ENCODE peak calls at places on chromosomes 7 and 10, in seven cellular contexts. One of them, this sample, is unnamed.

GRCh38 chr10:101867931-101868330 is 24.3 kb upstream of the KCNIP2 start:
- DNase-seq in breast epithelium: no peak
- DNase-seq in glutamatergic neuron: no peak
- DNase-seq in psoas muscle: no peak
- DNase-seq in epithelial cell of esophagus: no peak
- DNase-seq in lung: no peak
- DNase-seq in heart right ventricle: no peak
- DNase-seq in this sample: no peak

GRCh38 chr10:59012839-59013238 is 163.6 kb upstream of the PHYHIPL start:
- DNase-seq in breast epithelium: no peak
- DNase-seq in glutamatergic neuron: no peak
- DNase-seq in psoas muscle: no peak
- DNase-seq in epithelial cell of esophagus: no peak
- DNase-seq in lung: no peak
- DNase-seq in heart right ventricle: no peak
- DNase-seq in this sample: no peak

GRCh38 chr10:28036587-28036986 is 37.7 kb upstream of the ODAD2 start:
- DNase-seq in breast epithelium: no peak
- DNase-seq in glutamatergic neuron: no peak
- DNase-seq in psoas muscle: no peak
- DNase-seq in epithelial cell of esophagus: no peak
- DNase-seq in lung: no peak
- DNase-seq in heart right ventricle: no peak
- DNase-seq in this sample: no peak

GRCh38 chr10:102435098-102435497 is 2.7 kb upstream of the CUEDC2 start:
- DNase-seq in breast epithelium: no peak
- DNase-seq in glutamatergic neuron: no peak
- DNase-seq in psoas muscle: no peak
- DNase-seq in epithelial cell of esophagus: no peak
- DNase-seq in lung: no peak
- DNase-seq in heart right ventricle: no peak
- DNase-seq in this sample: no peak

GRCh38 chr10:69312537-69312936 is 34.2 kb downstream of the HK1 start:
- DNase-seq in breast epithelium: no peak
- DNase-seq in glutamatergic neuron: no peak
- DNase-seq in psoas muscle: no peak
- DNase-seq in epithelial cell of esophagus: no peak
- DNase-seq in lung: no peak
- DNase-seq in heart right ventricle: no peak
- DNase-seq in this sample: no peak

GRCh38 chr10:44809652-44810051 is 101.5 kb upstream of the TMEM72 start:
- DNase-seq in breast epithelium: no peak
- DNase-seq in glutamatergic neuron: no peak
- DNase-seq in psoas muscle: no peak
- DNase-seq in epithelial cell of esophagus: peak; percentile 45
- DNase-seq in lung: no peak
- DNase-seq in heart right ventricle: no peak
- DNase-seq in this sample: no peak

GRCh38 chr10:65010845-65011244 is 1489.6 kb downstream of the REEP3 start:
- DNase-seq in breast epithelium: no peak
- DNase-seq in glutamatergic neuron: no peak
- DNase-seq in psoas muscle: no peak
- DNase-seq in epithelial cell of esophagus: no peak
- DNase-seq in lung: no peak
- DNase-seq in heart right ventricle: no peak
- DNase-seq in this sample: no peak

GRCh38 chr7:14761506-14762296 is 140.8 kb downstream of the DGKB start:
- DNase-seq in breast epithelium: no peak
- DNase-seq in glutamatergic neuron: no peak
- DNase-seq in psoas muscle: peak; percentile 89
- DNase-seq in epithelial cell of esophagus: peak; percentile 76
- DNase-seq in lung: no peak
- DNase-seq in heart right ventricle: peak; percentile 83
- DNase-seq in this sample: no peak

GRCh38 chr7:139648941-139649425 is 125.5 kb downstream of the CLEC2L start:
- DNase-seq in breast epithelium: no peak
- DNase-seq in glutamatergic neuron: no peak
- DNase-seq in psoas muscle: no peak
- DNase-seq in epithelial cell of esophagus: no peak
- DNase-seq in lung: peak; percentile 42
- DNase-seq in heart right ventricle: peak; percentile 40
- DNase-seq in this sample: peak; percentile 84

GRCh38 chr10:126459032-126459831 is 71.0 kb upstream of the ADAM12 start:
- DNase-seq in breast epithelium: no peak
- DNase-seq in glutamatergic neuron: no peak
- DNase-seq in psoas muscle: no peak
- DNase-seq in epithelial cell of esophagus: peak; percentile 68
- DNase-seq in lung: no peak
- DNase-seq in heart right ventricle: no peak
- DNase-seq in this sample: no peak

GRCh38 chr7:76343294-76343930 is 15.4 kb downstream of the YWHAG start:
- DNase-seq in breast epithelium: no peak
- DNase-seq in glutamatergic neuron: no peak
- DNase-seq in psoas muscle: no peak
- DNase-seq in epithelial cell of esophagus: peak; percentile 74
- DNase-seq in lung: no peak
- DNase-seq in heart right ventricle: no peak
- DNase-seq in this sample: no peak

GRCh38 chr7:157412021-157412443 is 75.2 kb downstream of the DNAJB6 start:
- DNase-seq in breast epithelium: no peak
- DNase-seq in glutamatergic neuron: no peak
- DNase-seq in psoas muscle: peak; percentile 23
- DNase-seq in epithelial cell of esophagus: peak; percentile 86
- DNase-seq in lung: no peak
- DNase-seq in heart right ventricle: no peak
- DNase-seq in this sample: no peak

GRCh38 chr7:134630890-134631289 is 15.8 kb upstream of the BPGM start:
- DNase-seq in breast epithelium: no peak
- DNase-seq in glutamatergic neuron: no peak
- DNase-seq in psoas muscle: no peak
- DNase-seq in epithelial cell of esophagus: peak; percentile 92
- DNase-seq in lung: no peak
- DNase-seq in heart right ventricle: no peak
- DNase-seq in this sample: no peak

GRCh38 chr10:43982250-43982649 is 333.6 kb upstream of the ZNF32 start:
- DNase-seq in breast epithelium: no peak
- DNase-seq in glutamatergic neuron: no peak
- DNase-seq in psoas muscle: no peak
- DNase-seq in epithelial cell of esophagus: no peak
- DNase-seq in lung: no peak
- DNase-seq in heart right ventricle: no peak
- DNase-seq in this sample: no peak

GRCh38 chr7:155947051-155947450 is 134.8 kb upstream of the SHH start:
- DNase-seq in breast epithelium: no peak
- DNase-seq in glutamatergic neuron: no peak
- DNase-seq in psoas muscle: no peak
- DNase-seq in epithelial cell of esophagus: peak; percentile 22
- DNase-seq in lung: no peak
- DNase-seq in heart right ventricle: no peak
- DNase-seq in this sample: no peak

GRCh38 chr10:11793762-11794479 is 29.2 kb upstream of the PROSER2 start:
- DNase-seq in breast epithelium: no peak
- DNase-seq in glutamatergic neuron: no peak
- DNase-seq in psoas muscle: no peak
- DNase-seq in epithelial cell of esophagus: peak; percentile 92
- DNase-seq in lung: no peak
- DNase-seq in heart right ventricle: no peak
- DNase-seq in this sample: no peak

DNA sequence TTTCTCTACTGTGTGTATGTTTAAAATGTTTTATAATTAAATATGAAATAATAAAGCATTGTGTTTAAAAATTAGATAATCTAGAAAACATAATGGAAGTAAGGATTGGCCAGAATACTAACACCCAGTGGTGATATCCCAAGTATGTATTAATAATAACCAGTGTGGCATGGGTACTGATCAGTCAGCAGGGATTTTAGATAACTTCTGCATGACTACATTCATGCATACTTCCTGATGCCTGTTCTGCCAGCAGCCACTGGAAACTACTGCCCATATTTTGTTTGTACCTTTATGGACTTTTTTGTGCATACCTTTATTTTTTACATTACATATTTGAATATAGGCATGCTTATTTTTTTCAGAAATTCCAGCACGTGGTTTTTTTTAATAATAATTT is 156.6 kb upstream of the TMEM196 start:
- DNase-seq in breast epithelium: no peak
- DNase-seq in glutamatergic neuron: no peak
- DNase-seq in psoas muscle: no peak
- DNase-seq in epithelial cell of esophagus: peak; percentile 13
- DNase-seq in lung: no peak
- DNase-seq in heart right ventricle: no peak
- DNase-seq in this sample: no peak
- TF ChIP-seq CTCF in breast epithelium: no peak
- TF ChIP-seq CTCF in glutamatergic neuron: no peak
- TF ChIP-seq CTCF in psoas muscle: no peak
- TF ChIP-seq CTCF in epithelial cell of esophagus: no peak
- TF ChIP-seq CTCF in lung: no peak
- TF ChIP-seq CTCF in heart right ventricle: no peak
- TF ChIP-seq CTCF in this sample: no peak

DNA sequence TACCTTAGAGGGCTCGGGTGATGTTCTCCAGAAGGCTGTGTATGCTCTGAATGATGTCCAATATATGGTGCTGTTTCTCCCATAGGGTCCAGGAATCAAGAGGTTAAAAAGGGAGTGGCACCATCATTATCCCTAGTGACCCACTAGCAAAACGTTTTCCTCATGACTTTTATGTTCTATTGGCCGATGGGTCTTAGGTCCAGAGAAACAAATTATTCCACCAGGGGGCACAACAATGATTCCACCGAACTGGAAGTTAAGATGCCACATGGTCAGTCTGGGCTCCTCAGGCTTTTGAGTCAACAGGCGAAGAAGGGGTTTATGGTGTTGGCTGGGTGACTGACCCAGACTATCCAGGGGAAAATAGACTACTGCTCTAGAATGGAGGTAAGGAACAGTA is 256.1 kb downstream of the COBL start:
- DNase-seq in breast epithelium: no peak
- DNase-seq in glutamatergic neuron: no peak
- DNase-seq in psoas muscle: no peak
- DNase-seq in epithelial cell of esophagus: no peak
- DNase-seq in lung: no peak
- DNase-seq in heart right ventricle: no peak
- DNase-seq in this sample: no peak
- TF ChIP-seq CTCF in breast epithelium: no peak
- TF ChIP-seq CTCF in glutamatergic neuron: no peak
- TF ChIP-seq CTCF in psoas muscle: no peak
- TF ChIP-seq CTCF in epithelial cell of esophagus: no peak
- TF ChIP-seq CTCF in lung: no peak
- TF ChIP-seq CTCF in heart right ventricle: peak; percentile 27
- TF ChIP-seq CTCF in this sample: no peak

GRCh38 chr10:106555599-106555998 is 608.9 kb downstream of the SORCS1 start:
- DNase-seq in breast epithelium: no peak
- DNase-seq in glutamatergic neuron: no peak
- DNase-seq in psoas muscle: no peak
- DNase-seq in epithelial cell of esophagus: no peak
- DNase-seq in lung: no peak
- DNase-seq in heart right ventricle: no peak
- DNase-seq in this sample: no peak

GRCh38 chr10:106560925-106561640 is 603.4 kb downstream of the SORCS1 start:
- DNase-seq in breast epithelium: no peak
- DNase-seq in glutamatergic neuron: no peak
- DNase-seq in psoas muscle: no peak
- DNase-seq in epithelial cell of esophagus: peak; percentile 79
- DNase-seq in lung: no peak
- DNase-seq in heart right ventricle: no peak
- DNase-seq in this sample: no peak

GRCh38 chr10:106559442-106559841 is 605.1 kb downstream of the SORCS1 start:
- DNase-seq in breast epithelium: no peak
- DNase-seq in glutamatergic neuron: no peak
- DNase-seq in psoas muscle: no peak
- DNase-seq in epithelial cell of esophagus: no peak
- DNase-seq in lung: no peak
- DNase-seq in heart right ventricle: no peak
- DNase-seq in this sample: no peak

GRCh38 chr10:106557053-106557452 is 607.5 kb downstream of the SORCS1 start:
- DNase-seq in breast epithelium: no peak
- DNase-seq in glutamatergic neuron: no peak
- DNase-seq in psoas muscle: no peak
- DNase-seq in epithelial cell of esophagus: peak; percentile 41
- DNase-seq in lung: no peak
- DNase-seq in heart right ventricle: no peak
- DNase-seq in this sample: no peak

DNA sequence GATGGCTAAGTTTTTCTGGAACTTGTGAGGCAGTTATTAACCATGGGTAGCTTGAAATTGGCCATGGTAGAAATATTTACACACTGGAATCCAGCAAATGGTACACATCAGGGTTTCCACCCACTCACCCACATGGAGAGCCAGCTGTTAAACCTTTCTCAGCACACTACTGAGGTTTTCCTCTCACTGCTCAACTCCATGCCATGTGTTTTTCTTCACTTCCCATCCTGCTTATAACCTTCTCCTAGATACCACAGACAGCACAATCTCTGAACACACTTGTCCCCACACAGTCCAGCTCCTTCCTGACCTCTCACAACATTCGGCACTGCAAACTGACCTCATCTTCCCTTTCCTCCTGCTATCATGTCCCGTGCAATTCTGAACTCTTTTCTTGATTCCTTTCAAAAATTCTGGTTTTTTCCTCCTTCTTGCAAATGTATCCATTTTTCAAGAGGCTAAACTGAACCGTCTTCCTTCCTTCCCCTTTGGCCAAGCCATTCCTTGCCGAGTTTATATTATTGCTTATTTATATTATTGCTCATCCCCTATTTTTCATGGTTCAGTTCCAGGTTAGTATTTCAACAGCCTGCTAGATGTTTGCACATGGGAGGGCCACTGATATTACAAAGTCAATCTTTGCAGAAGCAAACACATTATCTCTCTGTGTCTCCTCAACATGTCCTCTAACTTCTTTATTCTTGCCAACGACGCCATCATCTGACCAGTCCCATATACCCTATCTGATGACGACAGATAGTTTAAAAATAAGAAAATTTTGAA is 606.4 kb downstream of the SORCS1 start:
- DNase-seq in breast epithelium: no peak
- DNase-seq in glutamatergic neuron: no peak
- DNase-seq in psoas muscle: no peak
- DNase-seq in epithelial cell of esophagus: peak; percentile 36
- DNase-seq in lung: no peak
- DNase-seq in heart right ventricle: no peak
- DNase-seq in this sample: no peak
- TF ChIP-seq CTCF in breast epithelium: no peak
- TF ChIP-seq CTCF in glutamatergic neuron: no peak
- TF ChIP-seq CTCF in psoas muscle: no peak
- TF ChIP-seq CTCF in epithelial cell of esophagus: no peak
- TF ChIP-seq CTCF in lung: no peak
- TF ChIP-seq CTCF in heart right ventricle: no peak
- TF ChIP-seq CTCF in this sample: no peak

DNA sequence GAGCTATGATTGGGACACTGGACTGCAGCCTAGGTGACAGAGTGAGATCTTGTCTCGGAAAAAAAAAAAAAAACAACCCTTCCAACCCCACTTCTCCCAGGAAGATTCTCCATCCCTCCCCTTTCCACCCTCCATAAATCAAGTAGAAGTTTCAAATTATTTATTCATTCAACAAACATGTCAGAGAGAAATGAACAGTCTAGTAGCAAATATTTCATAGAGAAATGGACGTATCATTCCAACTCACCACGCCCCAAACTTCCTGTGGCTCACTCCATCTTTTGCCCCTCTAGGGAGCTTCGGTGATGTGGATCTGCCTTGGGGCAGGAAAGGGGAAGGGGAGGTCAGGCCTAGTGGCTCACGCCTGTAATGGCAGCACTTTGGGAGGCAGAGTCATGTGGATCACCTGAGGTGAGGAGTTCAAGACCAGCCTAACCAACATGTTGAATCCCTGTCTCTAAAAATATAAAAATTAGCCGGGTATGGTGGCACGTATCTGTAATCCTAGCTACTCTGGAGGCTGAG is 638 bp upstream of the TRAPPC14 start:
- DNase-seq in breast epithelium: no peak
- DNase-seq in glutamatergic neuron: no peak
- DNase-seq in psoas muscle: no peak
- DNase-seq in epithelial cell of esophagus: no peak
- DNase-seq in lung: no peak
- DNase-seq in heart right ventricle: no peak
- DNase-seq in this sample: no peak
- TF ChIP-seq CTCF in breast epithelium: no peak
- TF ChIP-seq CTCF in glutamatergic neuron: no peak
- TF ChIP-seq CTCF in psoas muscle: no peak
- TF ChIP-seq CTCF in epithelial cell of esophagus: no peak
- TF ChIP-seq CTCF in lung: no peak
- TF ChIP-seq CTCF in heart right ventricle: no peak
- TF ChIP-seq CTCF in this sample: no peak